ENCODE peak calls at places on chromosomes 3 and 15, in eight cellular contexts. E is NCI-H2081, W is neural progenitor cell, Q is foreskin fibroblast, H is endothelial cell, Z is SW480, A is glutamatergic neuron, R is HEK293T. S is an unnamed sample.

GRCh38 chr15:41987246-41987924 is 15.0 kb upstream of the EHD4 start:
- DNase-seq in R (no peak), Q (no peak), W (no peak), A (no peak), H (no peak), Z (no peak), E (no peak), S (no peak)

GRCh38 chr3:71493372-71493771 is 90.2 kb downstream of the FOXP1 start:
- DNase-seq in Z (no peak), A (no peak), W (no peak), E (no peak), H (no peak), R (no peak), Q (no peak), S (no peak)

GRCh38 chr15:38876621-38877020 is 312.0 kb upstream of the RASGRP1 start:
- DNase-seq in H (no peak), E (no peak), R (no peak), Q (peak), A (no peak), W (no peak), Z (no peak), S (no peak)

GRCh38 chr3:60079076-60079475 is 1029.3 kb upstream of the CFAP20DC start:
- DNase-seq in A (no peak), Q (no peak), Z (no peak), W (peak), E (no peak), R (no peak), H (no peak), S (peak)

GRCh38 chr3:61841111-61841845 is 279.9 kb downstream of the PTPRG start:
- DNase-seq in R (no peak), Q (peak), E (peak), H (no peak), Z (no peak), W (no peak), A (no peak), S (no peak)

GRCh38 chr3:122389197-122389596 is 5.2 kb downstream of the FAM162A start:
- DNase-seq in E (no peak), H (no peak), Q (no peak), R (no peak), W (no peak), A (no peak), Z (no peak), S (no peak)

GRCh38 chr3:30502742-30503073 is 103.7 kb upstream of the TGFBR2 start:
- DNase-seq in Q (peak), H (no peak), R (no peak), Z (peak), A (no peak), W (no peak), E (no peak), S (no peak)

GRCh38 chr3:11522953-11523792 is 120.5 kb downstream of the VGLL4 start:
- DNase-seq in Z (no peak), H (no peak), W (no peak), A (no peak), Q (no peak), R (no peak), E (peak), S (no peak)

GRCh38 chr3:99286266-99286845 is 352.0 kb upstream of the COL8A1 start:
- DNase-seq in W (no peak), H (no peak), E (no peak), R (no peak), A (no peak), Q (no peak), Z (peak), S (no peak)

GRCh38 chr3:133113526-133113925 is 75.3 kb downstream of the TMEM108 start:
- DNase-seq in Z (no peak), A (no peak), Q (peak), R (no peak), E (no peak), W (no peak), H (no peak), S (no peak)

GRCh38 chr15:100849021-100849831 is 30.4 kb upstream of the ALDH1A3 start:
- DNase-seq in E (peak), R (no peak), Z (peak), W (no peak), Q (peak), A (peak), H (peak), S (no peak)

GRCh38 chr3:64686446-64686908 is 1.3 kb downstream of the ADAMTS9 start:
- DNase-seq in E (no peak), H (peak), W (peak), R (peak), Z (peak), A (peak), Q (peak), S (peak)

S was measured in H7.